ENCODE peak calls at places on chromosome 1, in nine cellular contexts. H is PC-3, P is GM23338, T is hepatocyte, M is MM.1S, U is neural progenitor cell, R is HCT116, L is SK-N-SH, F is GM23248. A is an unnamed sample.

GRCh38 chr1:154405762-154406571 is 824 bp downstream of the IL6R start:
- DNase-seq in H (peak), P (peak), T (peak), M (peak), U (peak), R (no peak), L (peak), F (peak), A (peak)

GRCh38 chr1:65792671-65793358 is at the start of gene PDE4B:
- DNase-seq in H (no peak), P (peak), T (peak), M (no peak), U (peak), R (no peak), L (peak), F (peak), A (no peak)

GRCh38 chr1:48726557-48726956 is 50.1 kb downstream of the BEND5 start:
- DNase-seq in H (no peak), P (no peak), T (no peak), M (no peak), U (no peak), R (no peak), L (no peak), F (no peak), A (no peak)

GRCh38 chr1:64469977-64470669 is at the start of gene CACHD1:
- DNase-seq in H (peak), P (peak), T (peak), M (peak), U (peak), R (peak), L (peak), F (peak), A (no peak)

GRCh38 chr1:240136402-240136801 is 44.7 kb downstream of the FMN2 start:
- DNase-seq in H (peak), P (no peak), T (no peak), M (no peak), U (no peak), R (no peak), L (no peak), F (peak), A (no peak)

GRCh38 chr1:8889925-8890785 is 11.7 kb upstream of the ENO1 start:
- DNase-seq in H (peak), P (no peak), T (no peak), M (no peak), U (no peak), R (peak), L (peak), F (peak), A (no peak)

GRCh38 chr1:29960156-29960755 is 723.9 kb downstream of the PTPRU start:
- DNase-seq in H (no peak), P (no peak), T (no peak), M (no peak), U (no peak), R (no peak), L (no peak), F (no peak), A (no peak)

GRCh38 chr1:54069792-54070548 is 16.6 kb downstream of the TCEANC2 start:
- DNase-seq in H (peak), P (peak), T (peak), M (peak), U (peak), R (peak), L (peak), F (peak), A (peak)

GRCh38 chr1:203772836-203773235 is 7.9 kb downstream of the LAX1 start:
- DNase-seq in H (no peak), P (peak), T (no peak), M (no peak), U (no peak), R (no peak), L (no peak), F (no peak), A (no peak)

GRCh38 chr1:91864017-91864700 is 21.8 kb downstream of the TGFBR3 start:
- DNase-seq in H (peak), P (no peak), T (no peak), M (no peak), U (no peak), R (no peak), L (no peak), F (peak), A (no peak)

GRCh38 chr1:22745675-22746585 is 35.3 kb downstream of the EPHB2 start:
- DNase-seq in H (peak), P (no peak), T (peak), M (no peak), U (no peak), R (no peak), L (peak), F (peak), A (no peak)

GRCh38 chr1:207181838-207182237 is 77.8 kb downstream of the C4BPA start:
- DNase-seq in H (peak), P (peak), T (no peak), M (no peak), U (no peak), R (no peak), L (no peak), F (no peak), A (no peak)

DNA sequence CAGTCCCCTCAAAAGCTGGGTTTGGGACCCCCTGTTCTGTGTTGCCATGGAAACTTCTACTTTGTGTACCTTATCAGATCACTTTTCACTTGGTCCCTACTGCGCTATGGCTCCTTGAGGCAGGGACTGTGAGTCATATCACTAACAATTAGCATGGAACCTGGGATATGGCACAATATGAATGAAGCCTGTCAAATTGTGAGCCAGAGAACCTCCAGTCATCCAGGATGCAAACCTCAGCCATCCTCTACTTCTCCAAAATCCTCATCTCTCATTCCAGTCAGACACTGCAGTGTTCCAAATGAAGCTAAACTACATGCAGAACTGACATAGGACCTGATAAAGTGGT is 11.2 kb upstream of the CAPZB start:
- DNase-seq in H (no peak), P (no peak), T (no peak), M (no peak), U (no peak), R (no peak), L (no peak), F (no peak), A (no peak)
- H3K27ac ChIP-seq in H (no peak), P (no peak), T (peak), M (peak), U (no peak), R (no peak), L (no peak), F (no peak), A (no peak)

DNA sequence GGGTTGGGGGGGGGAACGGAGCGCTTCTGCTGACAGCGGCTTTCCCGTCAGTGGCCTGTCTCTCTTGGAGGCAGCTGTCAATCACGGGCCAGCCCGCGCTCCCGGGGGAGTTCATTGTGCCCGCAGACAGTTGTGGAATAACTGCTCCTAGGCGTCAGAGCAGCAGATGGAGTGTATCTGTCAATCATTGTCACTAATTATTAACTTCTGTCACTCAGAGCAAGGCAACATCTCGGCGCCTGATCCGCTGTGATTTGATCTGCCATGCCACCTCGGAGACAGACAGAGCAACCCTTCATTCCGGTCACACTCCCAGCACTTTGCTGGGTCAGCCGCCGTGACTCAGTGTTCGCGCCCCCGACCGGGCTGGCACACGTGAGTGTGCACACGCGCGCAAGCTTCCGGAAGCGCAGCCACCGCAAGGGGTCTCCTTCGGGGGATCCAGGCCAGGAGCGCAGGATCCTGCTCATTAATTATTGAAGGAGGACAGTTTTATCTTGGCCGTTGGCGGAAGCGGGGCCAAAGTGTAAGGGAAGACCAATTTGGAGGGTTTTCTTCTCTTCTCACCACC is 75.8 kb downstream of the RRAGC start:
- DNase-seq in H (no peak), P (no peak), T (peak), M (no peak), U (peak), R (no peak), L (peak), F (no peak), A (no peak)
- TF ChIP-seq EZH2phosphoT487 in H (no peak), P (no peak), T (no peak), M (no peak), U (no peak), R (no peak), L (no peak), F (no peak), A (no peak)

GRCh38 chr1:81004011-81004410 is 796.7 kb upstream of the ADGRL2 start:
- DNase-seq in H (no peak), P (no peak), T (no peak), M (no peak), U (no peak), R (no peak), L (no peak), F (no peak), A (no peak)

GRCh38 chr1:81008298-81008697 is 792.4 kb upstream of the ADGRL2 start:
- DNase-seq in H (no peak), P (no peak), T (no peak), M (no peak), U (no peak), R (no peak), L (no peak), F (no peak), A (no peak)

GRCh38 chr1:81010156-81010555 is 790.6 kb upstream of the ADGRL2 start:
- DNase-seq in H (no peak), P (no peak), T (no peak), M (no peak), U (no peak), R (no peak), L (no peak), F (no peak), A (no peak)

GRCh38 chr1:81007024-81007423 is 793.7 kb upstream of the ADGRL2 start:
- DNase-seq in H (no peak), P (no peak), T (no peak), M (no peak), U (no peak), R (no peak), L (no peak), F (no peak), A (no peak)
- H3K4me2 ChIP-seq in H (no peak), P (no peak), T (no peak), M (no peak), U (no peak), R (no peak), L (no peak), F (no peak), A (no peak)

GRCh38 chr1:43883321-43883720 is 50.3 kb upstream of the ARTN start:
- DNase-seq in H (no peak), P (no peak), T (no peak), M (no peak), U (no peak), R (no peak), L (peak), F (no peak), A (no peak)
- H3K27ac ChIP-seq in H (no peak), P (no peak), T (no peak), M (no peak), U (no peak), R (no peak), L (no peak), F (no peak), A (no peak)

GRCh38 chr1:93584238-93585003 is 97.2 kb downstream of the BCAR3 start:
- DNase-seq in H (no peak), P (no peak), T (peak), M (no peak), U (no peak), R (no peak), L (no peak), F (peak), A (no peak)
- TF ChIP-seq EZH2phosphoT487 in H (no peak), P (no peak), T (no peak), M (no peak), U (no peak), R (no peak), L (no peak), F (no peak), A (no peak)

GRCh38 chr1:13662498-13662897 is 37.5 kb upstream of the PRDM2 start:
- DNase-seq in H (peak), P (no peak), T (peak), M (no peak), U (no peak), R (no peak), L (no peak), F (peak), A (no peak)

GRCh38 chr1:13667696-13668095 is 32.3 kb upstream of the PRDM2 start:
- DNase-seq in H (no peak), P (no peak), T (no peak), M (no peak), U (no peak), R (no peak), L (no peak), F (no peak), A (peak)

GRCh38 chr1:13663969-13664368 is 36.0 kb upstream of the PRDM2 start:
- DNase-seq in H (no peak), P (no peak), T (no peak), M (no peak), U (no peak), R (no peak), L (no peak), F (no peak), A (no peak)

GRCh38 chr1:13664451-13664850 is 35.5 kb upstream of the PRDM2 start:
- DNase-seq in H (peak), P (no peak), T (no peak), M (no peak), U (no peak), R (no peak), L (no peak), F (no peak), A (no peak)

GRCh38 chr1:13666317-13666716 is 33.7 kb upstream of the PRDM2 start:
- DNase-seq in H (no peak), P (no peak), T (no peak), M (no peak), U (no peak), R (no peak), L (no peak), F (no peak), A (peak)
- H3K4me2 ChIP-seq in H (no peak), P (no peak), T (no peak), M (no peak), U (no peak), R (no peak), L (no peak), F (no peak), A (peak)

GRCh38 chr1:226719596-226720386 is 19.3 kb downstream of the ITPKB start:
- DNase-seq in H (no peak), P (no peak), T (no peak), M (no peak), U (peak), R (no peak), L (no peak), F (no peak), A (no peak)
- H3K27ac ChIP-seq in H (no peak), P (no peak), T (no peak), M (no peak), U (no peak), R (no peak), L (no peak), F (no peak), A (peak)